ENCODE peak calls at places on chromosomes 1 and 21, in four cellular contexts. One of them, this sample, is unnamed.

GRCh38 chr1:116361648-116362047 is 11.4 kb upstream of the ATP1A1 start:
- DNase-seq in GM13977: no peak
- DNase-seq in activated effector memory CD4-positive, alpha-beta T cell treated with Interleukin-2 at 50 U/mL for 16 hours: no peak
- DNase-seq in NCI-H1092: no peak
- DNase-seq in this sample: no peak

GRCh38 chr1:29962831-29963247 is 726.5 kb downstream of the PTPRU start:
- DNase-seq in activated effector memory CD4-positive, alpha-beta T cell treated with Interleukin-2 at 50 U/mL for 16 hours: no peak
- DNase-seq in GM13977: no peak
- DNase-seq in NCI-H1092: no peak
- DNase-seq in this sample: no peak

GRCh38 chr21:45415188-45415942 is 10.4 kb downstream of the COL18A1 start:
- DNase-seq in activated effector memory CD4-positive, alpha-beta T cell treated with Interleukin-2 at 50 U/mL for 16 hours: no peak
- DNase-seq in GM13977: no peak
- DNase-seq in NCI-H1092: no peak
- DNase-seq in this sample: peak

GRCh38 chr1:2169200-2169836 is 25.3 kb downstream of the FAAP20 start:
- DNase-seq in NCI-H1092: no peak
- DNase-seq in GM13977: no peak
- DNase-seq in activated effector memory CD4-positive, alpha-beta T cell treated with Interleukin-2 at 50 U/mL for 16 hours: no peak
- DNase-seq in this sample: no peak

GRCh38 chr1:205589618-205590456 is 42.0 kb downstream of the ELK4 start:
- DNase-seq in NCI-H1092: no peak
- DNase-seq in GM13977: no peak
- DNase-seq in activated effector memory CD4-positive, alpha-beta T cell treated with Interleukin-2 at 50 U/mL for 16 hours: no peak
- DNase-seq in this sample: no peak

GRCh38 chr21:42535602-42536171 is 22.0 kb downstream of the SLC37A1 start:
- DNase-seq in activated effector memory CD4-positive, alpha-beta T cell treated with Interleukin-2 at 50 U/mL for 16 hours: no peak
- DNase-seq in NCI-H1092: no peak
- DNase-seq in GM13977: peak
- DNase-seq in this sample: no peak

GRCh38 chr1:1291023-1291528 is 10.8 kb downstream of the SCNN1D start:
- DNase-seq in GM13977: no peak
- DNase-seq in activated effector memory CD4-positive, alpha-beta T cell treated with Interleukin-2 at 50 U/mL for 16 hours: no peak
- DNase-seq in NCI-H1092: no peak
- DNase-seq in this sample: no peak

GRCh38 chr1:24276791-24277190 is 42.4 kb upstream of the GRHL3 start:
- DNase-seq in activated effector memory CD4-positive, alpha-beta T cell treated with Interleukin-2 at 50 U/mL for 16 hours: no peak
- DNase-seq in GM13977: no peak
- DNase-seq in NCI-H1092: no peak
- DNase-seq in this sample: no peak

GRCh38 chr1:31570906-31571305 is 5.4 kb upstream of the TINAGL1 start:
- DNase-seq in activated effector memory CD4-positive, alpha-beta T cell treated with Interleukin-2 at 50 U/mL for 16 hours: no peak
- DNase-seq in NCI-H1092: no peak
- DNase-seq in GM13977: no peak
- DNase-seq in this sample: no peak

GRCh38 chr1:2074944-2075740 is 24.9 kb downstream of the PRKCZ start:
- DNase-seq in activated effector memory CD4-positive, alpha-beta T cell treated with Interleukin-2 at 50 U/mL for 16 hours: no peak
- DNase-seq in GM13977: no peak
- DNase-seq in NCI-H1092: no peak
- DNase-seq in this sample: no peak

GRCh38 chr1:243294723-243295121 is 38.9 kb downstream of the SDCCAG8 start:
- DNase-seq in NCI-H1092: no peak
- DNase-seq in GM13977: no peak
- DNase-seq in activated effector memory CD4-positive, alpha-beta T cell treated with Interleukin-2 at 50 U/mL for 16 hours: no peak
- DNase-seq in this sample: no peak

GRCh38 chr1:57157818-57158606 is 192.2 kb upstream of the C8B start:
- DNase-seq in activated effector memory CD4-positive, alpha-beta T cell treated with Interleukin-2 at 50 U/mL for 16 hours: no peak
- DNase-seq in NCI-H1092: no peak
- DNase-seq in GM13977: no peak
- DNase-seq in this sample: no peak

GRCh38 chr1:63198921-63199530 is 123.3 kb upstream of the FOXD3 start:
- DNase-seq in GM13977: no peak
- DNase-seq in activated effector memory CD4-positive, alpha-beta T cell treated with Interleukin-2 at 50 U/mL for 16 hours: no peak
- DNase-seq in NCI-H1092: no peak
- DNase-seq in this sample: no peak

GRCh38 chr1:29713857-29714256 is 477.5 kb downstream of the PTPRU start:
- DNase-seq in activated effector memory CD4-positive, alpha-beta T cell treated with Interleukin-2 at 50 U/mL for 16 hours: no peak
- DNase-seq in GM13977: no peak
- DNase-seq in NCI-H1092: no peak
- DNase-seq in this sample: no peak

GRCh38 chr1:85406887-85407593 is 57.9 kb downstream of the DDAH1 start:
- DNase-seq in GM13977: no peak
- DNase-seq in activated effector memory CD4-positive, alpha-beta T cell treated with Interleukin-2 at 50 U/mL for 16 hours: no peak
- DNase-seq in NCI-H1092: no peak
- DNase-seq in this sample: no peak

This sample was measured in T-helper 17 cell.